ENCODE peak calls at places on chromosomes 3 and 15, in ten cellular contexts. Q, K, M, A, Z, S, D, L, O and N are unnamed samples.

GRCh38 chr15:41622901-41623300 is 37.3 kb upstream of the MGA start:
- DNase-seq in Q (no peak), Z (no peak), S (no peak), L (no peak), D (peak; percentile 46), O (no peak), M (no peak), K (no peak), A (no peak), N (no peak)

GRCh38 chr15:100186366-100186765 is 155.4 kb downstream of the ADAMTS17 start:
- DNase-seq in O (no peak), M (no peak), S (no peak), Q (no peak), A (no peak), Z (no peak), K (no peak), D (no peak), L (no peak), N (no peak)

GRCh38 chr3:78629544-78629943 is 1138.3 kb downstream of the ROBO1 start:
- DNase-seq in S (no peak), A (no peak), Z (no peak), L (no peak), Q (no peak), D (no peak), K (no peak), O (no peak), M (no peak), N (no peak)

GRCh38 chr15:58864602-58865419 is 68.7 kb downstream of the SLTM start:
- DNase-seq in Q (peak; percentile 65), M (peak; percentile 60), D (peak; percentile 23), A (no peak), L (no peak), S (no peak), K (no peak), Z (peak; percentile 94), O (peak; percentile 42), N (no peak)

GRCh38 chr15:80179025-80179759 is 26.4 kb downstream of the FAH start:
- DNase-seq in A (no peak), Q (no peak), Z (no peak), L (no peak), M (no peak), K (no peak), O (no peak), D (peak; percentile 93), S (peak; percentile 91), N (peak; percentile 90)

GRCh38 chr15:32898414-32898813 is 180.6 kb downstream of the GREM1 start:
- DNase-seq in A (no peak), Q (no peak), M (no peak), Z (no peak), D (no peak), S (no peak), O (no peak), K (peak; percentile 55), L (no peak), N (no peak)

GRCh38 chr3:15263120-15263519 is 57.1 kb downstream of the CAPN7 start:
- DNase-seq in O (no peak), S (no peak), L (no peak), A (no peak), M (no peak), K (no peak), Z (no peak), D (no peak), Q (no peak), N (no peak)

GRCh38 chr3:105836533-105836932 is 32.3 kb downstream of the CBLB start:
- DNase-seq in K (peak; percentile 71), S (peak; percentile 57), O (no peak), M (no peak), L (peak; percentile 56), D (peak; percentile 96), A (no peak), Q (no peak), Z (no peak), N (peak; percentile 98)

GRCh38 chr3:12964713-12965612 is 108.3 kb downstream of the IQSEC1 start:
- DNase-seq in Q (no peak), Z (no peak), S (no peak), K (no peak), D (no peak), M (no peak), L (no peak), A (no peak), O (peak; percentile 63), N (no peak)

GRCh38 chr15:65198571-65198970 is 12.7 kb downstream of the CILP start:
- DNase-seq in S (no peak), L (no peak), M (no peak), K (no peak), Z (no peak), A (no peak), Q (no peak), O (no peak), D (no peak), N (no peak)

GRCh38 chr15:99343836-99344551 is 92.7 kb downstream of the LRRC28 start:
- DNase-seq in D (peak; percentile 16), S (no peak), Z (peak; percentile 30), L (peak; percentile 50), M (peak; percentile 48), K (peak; percentile 18), Q (no peak), A (no peak), O (no peak), N (no peak)

GRCh38 chr3:127017781-127018180 is 34.9 kb downstream of the PLXNA1 start:
- DNase-seq in K (no peak), L (no peak), O (no peak), Z (no peak), S (no peak), Q (no peak), A (no peak), D (no peak), M (no peak), N (no peak)

GRCh38 chr3:127022849-127023248 is 39.9 kb downstream of the PLXNA1 start:
- DNase-seq in S (no peak), Z (no peak), A (no peak), D (no peak), O (no peak), L (no peak), K (no peak), Q (no peak), M (no peak), N (no peak)

GRCh38 chr3:127018306-127018828 is 35.5 kb downstream of the PLXNA1 start:
- DNase-seq in S (no peak), D (no peak), O (no peak), A (no peak), K (no peak), M (no peak), Z (no peak), L (no peak), Q (no peak), N (no peak)

GRCh38 chr3:127019449-127019848 is 36.5 kb downstream of the PLXNA1 start:
- DNase-seq in M (no peak), Z (no peak), A (no peak), S (peak; percentile 63), D (peak; percentile 61), O (no peak), Q (no peak), L (no peak), K (no peak), N (peak; percentile 45)

GRCh38 chr3:127020543-127020942 is 37.6 kb downstream of the PLXNA1 start:
- DNase-seq in S (no peak), M (no peak), K (no peak), A (no peak), O (no peak), Z (no peak), L (no peak), D (no peak), Q (no peak), N (no peak)
- H3K36me3 ChIP-seq in S (peaks cover 45% of the 10 kb centered on the region), M (peaks cover 75% of the 10 kb centered on the region), K (no peaks in the 10 kb centered on the region), A (peaks cover 100% of the 10 kb centered on the region), O (no peaks in the 10 kb centered on the region), Z (peaks cover 87% of the 10 kb centered on the region), L (no peaks in the 10 kb centered on the region), D (peaks cover 40% of the 10 kb centered on the region), Q (peaks cover 70% of the 10 kb centered on the region), N (peaks cover 59% of the 10 kb centered on the region)

DNA sequence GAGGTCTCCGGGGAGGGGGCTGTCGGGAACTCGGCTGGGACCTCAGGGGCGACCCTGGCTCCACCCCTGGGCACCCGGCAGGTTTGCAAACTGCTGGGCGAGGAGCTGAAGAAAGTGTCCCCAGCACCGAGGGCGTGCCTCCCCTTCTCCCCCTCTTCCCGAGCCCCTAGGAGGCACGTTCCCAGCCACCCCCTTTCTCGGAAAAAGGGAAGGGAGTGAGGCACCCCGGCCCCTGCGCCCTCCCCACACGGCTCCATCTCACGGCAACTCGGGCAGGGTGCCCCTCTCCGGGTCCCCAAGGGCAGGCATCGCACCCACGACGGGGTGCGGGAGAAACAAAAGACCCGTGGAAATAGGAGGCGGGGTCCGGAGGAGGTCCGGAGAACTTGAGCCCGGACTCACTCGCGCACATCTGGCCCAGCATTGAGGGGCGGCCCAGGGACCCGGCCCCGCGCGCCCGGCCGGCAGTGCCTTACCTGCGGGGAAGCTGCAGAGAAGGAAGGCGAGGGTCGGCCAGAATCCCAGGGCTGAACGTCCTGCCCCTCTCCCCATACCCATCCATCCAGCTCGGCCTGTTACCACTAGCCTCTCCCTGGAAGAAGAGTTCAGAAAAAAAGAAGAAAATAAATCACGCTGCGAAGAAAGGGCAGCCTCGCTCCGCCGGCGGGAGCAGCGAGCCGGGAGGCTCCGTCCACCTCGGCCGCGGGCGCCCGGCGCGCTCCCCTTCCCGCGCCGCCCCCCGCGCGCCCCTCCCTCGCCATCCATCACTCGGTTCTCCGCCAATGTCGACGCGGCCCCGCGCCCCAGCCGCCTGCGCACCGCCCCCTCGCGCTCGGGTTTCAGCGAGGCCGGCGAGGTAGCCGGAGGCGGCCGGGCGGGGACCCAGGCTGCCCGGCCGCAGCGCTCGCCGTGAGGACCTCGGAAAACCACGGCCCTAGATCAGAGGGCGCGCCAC is 16.3 kb downstream of the RGMA start:
- DNase-seq in K (no peak), O (peak; percentile 65), Q (peak; percentile 91), S (peak; percentile 49), M (peak; percentile 88), L (no peak), Z (peak; percentile 76), D (peak; percentile 71), A (peak; percentile 87), N (peak; percentile 25)
- H3K27ac ChIP-seq in K (no peak overlapping the region), O (peak overlapping the region; percentile 50), Q (peak overlapping the region; percentile 58), S (no peak overlapping the region), M (peak overlapping the region; percentile 89), L (no peak overlapping the region), Z (no peak overlapping the region), D (no peak overlapping the region), A (peak overlapping the region; percentile 82), N (no peak overlapping the region)

GRCh38 chr3:133606902-133607301 is 33.4 kb downstream of the CDV3 start:
- DNase-seq in L (no peak), S (no peak), Q (no peak), O (no peak), Z (no peak), D (no peak), A (no peak), M (no peak), K (no peak), N (no peak)
- H3K36me3 ChIP-seq in L (peaks cover 15% of the 10 kb centered on the region), S (peaks cover 27% of the 10 kb centered on the region), Q (peaks cover 54% of the 10 kb centered on the region), O (no peaks in the 10 kb centered on the region), Z (peaks cover 42% of the 10 kb centered on the region), D (no peaks in the 10 kb centered on the region), A (peaks cover 88% of the 10 kb centered on the region), M (peaks cover 85% of the 10 kb centered on the region), K (peaks cover 96% of the 10 kb centered on the region), N (peaks cover 6% of the 10 kb centered on the region)

DNA sequence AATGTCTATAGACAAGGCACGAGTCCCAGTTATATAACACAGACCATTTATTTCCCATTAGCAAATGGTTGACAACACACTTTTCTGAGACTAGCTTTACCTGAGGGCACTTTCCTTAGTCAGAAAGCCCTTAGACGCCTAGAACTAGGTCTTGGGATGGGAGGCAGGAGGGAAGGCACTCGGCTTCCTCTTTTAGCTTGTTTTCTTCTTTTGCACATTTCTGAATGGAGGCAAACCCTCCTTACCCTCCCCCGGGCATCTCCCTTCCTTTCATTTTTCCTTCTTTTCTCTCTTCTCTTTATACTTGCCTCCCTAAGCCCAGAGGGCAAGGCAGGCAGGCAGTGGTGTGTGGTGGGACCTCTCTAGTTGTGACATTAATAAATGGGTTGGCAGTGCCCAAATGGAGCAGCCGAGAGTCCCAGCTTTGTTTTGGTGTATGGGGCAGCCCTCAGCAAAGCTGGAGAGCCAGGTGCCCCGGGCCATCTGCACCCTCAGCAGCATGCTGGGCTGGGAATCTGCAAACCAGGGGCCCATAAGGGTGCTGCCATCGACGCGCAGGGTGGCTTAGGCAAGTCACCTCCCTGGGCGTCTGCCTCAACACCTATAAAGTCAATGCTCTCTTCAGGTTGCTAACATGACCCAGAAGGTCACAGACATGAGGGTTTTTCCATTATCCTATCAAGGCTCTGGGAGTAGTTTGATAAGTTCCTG is 21.1 kb upstream of the BCL2L10 start:
- DNase-seq in Q (no peak), K (no peak), S (no peak), D (no peak), L (no peak), O (no peak), A (no peak), M (no peak), Z (no peak), N (no peak)
- H3K27ac ChIP-seq in Q (no peak overlapping the region), K (no peak overlapping the region), S (no peak overlapping the region), D (no peak overlapping the region), L (no peak overlapping the region), O (no peak overlapping the region), A (no peak overlapping the region), M (no peak overlapping the region), Z (no peak overlapping the region), N (no peak overlapping the region)